ENCODE peak calls at places on chromosomes 3 and 15, in four cellular contexts. One of them, this sample, is unnamed.

GRCh38 chr3:126365351-126366274 is 8.4 kb upstream of the KLF15 start:
- DNase-seq in K562: no peak
- DNase-seq in HCT116: no peak
- DNase-seq in A549: no peak
- DNase-seq in this sample: no peak

GRCh38 chr15:65980824-65981456 is 111.6 kb downstream of the RAB11A start:
- DNase-seq in K562: peak; percentile 62
- DNase-seq in HCT116: peak; percentile 56
- DNase-seq in A549: peak; percentile 95
- DNase-seq in this sample: peak; percentile 60

GRCh38 chr15:67096536-67097294 is 31.3 kb downstream of the SMAD3 start:
- DNase-seq in A549: no peak
- DNase-seq in K562: no peak
- DNase-seq in HCT116: no peak
- DNase-seq in this sample: peak; percentile 51

GRCh38 chr3:177615015-177615414 is 417.7 kb upstream of the TBL1XR1 start:
- DNase-seq in HCT116: no peak
- DNase-seq in K562: peak; percentile 34
- DNase-seq in A549: no peak
- DNase-seq in this sample: peak; percentile 81

GRCh38 chr3:38139652-38140051 is 1.2 kb downstream of the MYD88 start:
- DNase-seq in K562: no peak
- DNase-seq in A549: no peak
- DNase-seq in HCT116: no peak
- DNase-seq in this sample: no peak

GRCh38 chr3:104032283-104032682 is 1334.4 kb upstream of the ALCAM start:
- DNase-seq in K562: no peak
- DNase-seq in A549: no peak
- DNase-seq in HCT116: no peak
- DNase-seq in this sample: no peak

GRCh38 chr15:100042558-100042957 is 299.2 kb downstream of the ADAMTS17 start:
- DNase-seq in A549: no peak
- DNase-seq in K562: no peak
- DNase-seq in HCT116: no peak
- DNase-seq in this sample: peak; percentile 48

GRCh38 chr3:47010910-47011309 is 31.4 kb downstream of the NBEAL2 start:
- DNase-seq in A549: no peak
- DNase-seq in K562: no peak
- DNase-seq in HCT116: no peak
- DNase-seq in this sample: no peak

GRCh38 chr3:32606277-32606676 is 35.6 kb upstream of the DYNC1LI1 start:
- DNase-seq in A549: no peak
- DNase-seq in K562: no peak
- DNase-seq in HCT116: no peak
- DNase-seq in this sample: no peak

GRCh38 chr3:33722626-33723370 is 4.7 kb upstream of the CLASP2 start:
- DNase-seq in K562: no peak
- DNase-seq in HCT116: no peak
- DNase-seq in A549: no peak
- DNase-seq in this sample: no peak

GRCh38 chr3:127387556-127388153 is 99.8 kb upstream of the PRR20G start:
- DNase-seq in A549: no peak
- DNase-seq in K562: no peak
- DNase-seq in HCT116: no peak
- DNase-seq in this sample: no peak

GRCh38 chr3:48428088-48428862 is 1.6 kb downstream of the PLXNB1 start:
- DNase-seq in A549: peak; percentile 80
- DNase-seq in HCT116: no peak
- DNase-seq in K562: no peak
- DNase-seq in this sample: no peak
- TF ChIP-seq POLR2A in A549: no peak
- TF ChIP-seq POLR2A in HCT116: no peak
- TF ChIP-seq POLR2A in K562: no peak
- TF ChIP-seq POLR2A in this sample: no peak

DNA sequence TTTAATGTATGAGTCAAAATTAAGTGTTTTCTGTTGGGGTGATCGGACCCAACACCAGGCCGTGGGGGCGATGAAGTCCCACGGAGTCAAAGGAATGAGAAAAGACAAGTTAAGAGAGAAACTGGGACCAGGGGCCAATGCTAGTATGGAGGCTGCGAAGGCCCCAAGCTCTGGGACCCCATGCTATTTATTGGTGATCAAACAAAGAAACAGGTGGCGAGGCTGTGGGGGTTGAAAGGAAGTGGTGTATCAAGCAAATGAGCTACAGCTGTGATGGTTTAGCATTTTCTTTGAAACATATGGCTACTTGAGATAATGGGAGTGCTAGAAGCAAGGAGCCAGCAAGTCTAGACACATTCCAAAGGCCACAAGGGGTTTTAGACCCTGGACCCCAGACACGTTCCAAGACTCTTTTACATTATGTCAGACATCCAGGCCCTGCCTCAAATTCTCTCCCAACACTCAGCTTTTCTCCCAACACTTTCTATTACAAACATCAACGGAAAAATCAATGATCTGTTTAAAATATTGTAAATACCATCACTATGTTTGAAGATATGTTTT is 56.0 kb upstream of the SNRPN start:
- DNase-seq in K562: no peak
- DNase-seq in A549: no peak
- DNase-seq in HCT116: no peak
- DNase-seq in this sample: no peak
- TF ChIP-seq MAX in K562: no peak
- TF ChIP-seq MAX in A549: no peak
- TF ChIP-seq MAX in HCT116: no peak
- TF ChIP-seq MAX in this sample: no peak

GRCh38 chr3:142272200-142272891 is 47.0 kb upstream of the GK5 start:
- DNase-seq in HCT116: no peak
- DNase-seq in K562: no peak
- DNase-seq in A549: no peak
- DNase-seq in this sample: no peak

GRCh38 chr3:142269777-142270176 is 44.4 kb upstream of the GK5 start:
- DNase-seq in HCT116: no peak
- DNase-seq in K562: no peak
- DNase-seq in A549: no peak
- DNase-seq in this sample: no peak

GRCh38 chr3:142267269-142267668 is 41.9 kb upstream of the GK5 start:
- DNase-seq in K562: no peak
- DNase-seq in A549: no peak
- DNase-seq in HCT116: no peak
- DNase-seq in this sample: no peak

GRCh38 chr3:142273501-142273900 is 48.1 kb upstream of the GK5 start:
- DNase-seq in HCT116: no peak
- DNase-seq in A549: no peak
- DNase-seq in K562: no peak
- DNase-seq in this sample: no peak

GRCh38 chr3:142270407-142270806 is 45.0 kb upstream of the GK5 start:
- DNase-seq in A549: no peak
- DNase-seq in HCT116: no peak
- DNase-seq in K562: no peak
- DNase-seq in this sample: peak; percentile 78
- TF ChIP-seq CTCF in A549: no peak
- TF ChIP-seq CTCF in HCT116: no peak
- TF ChIP-seq CTCF in K562: peak; percentile 19
- TF ChIP-seq CTCF in this sample: no peak

GRCh38 chr15:40252438-40253178 is 13.7 kb downstream of the PAK6 start:
- DNase-seq in HCT116: peak; percentile 42
- DNase-seq in K562: no peak
- DNase-seq in A549: no peak
- DNase-seq in this sample: no peak
- TF ChIP-seq POLR2A in HCT116: peak; percentile 41
- TF ChIP-seq POLR2A in K562: no peak
- TF ChIP-seq POLR2A in A549: no peak
- TF ChIP-seq POLR2A in this sample: no peak

GRCh38 chr3:71703796-71704195 is 21.4 kb downstream of the EIF4E3 start:
- DNase-seq in HCT116: no peak
- DNase-seq in K562: no peak
- DNase-seq in A549: no peak
- DNase-seq in this sample: no peak
- TF ChIP-seq MAX in HCT116: no peak
- TF ChIP-seq MAX in K562: no peak
- TF ChIP-seq MAX in A549: no peak
- TF ChIP-seq MAX in this sample: no peak

DNA sequence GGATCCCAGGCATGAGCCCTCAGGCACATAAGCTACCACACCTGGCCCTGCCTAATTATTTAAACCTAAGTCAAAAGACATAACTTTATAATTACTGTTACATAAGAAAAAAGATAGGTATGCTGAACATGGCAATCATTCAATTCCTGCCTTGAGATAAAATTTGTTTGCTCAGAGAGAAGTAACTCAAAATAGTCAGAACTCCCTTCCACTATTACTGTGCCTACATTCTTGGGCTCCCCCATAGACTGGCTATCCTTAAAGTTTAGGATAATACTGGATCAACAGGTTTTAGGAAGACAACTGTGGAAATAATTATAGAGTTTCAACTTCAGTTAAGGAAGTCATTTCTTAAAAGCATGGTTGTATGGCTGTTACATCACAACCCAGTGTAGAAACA is 9.9 kb downstream of the WDR53 start:
- DNase-seq in A549: no peak
- DNase-seq in HCT116: no peak
- DNase-seq in K562: no peak
- DNase-seq in this sample: no peak
- TF ChIP-seq CTCF in A549: no peak
- TF ChIP-seq CTCF in HCT116: no peak
- TF ChIP-seq CTCF in K562: no peak
- TF ChIP-seq CTCF in this sample: no peak

GRCh38 chr15:85412956-85413854 is 32.8 kb downstream of the AKAP13 start:
- DNase-seq in HCT116: peak; percentile 88
- DNase-seq in A549: peak; percentile 98
- DNase-seq in K562: no peak
- DNase-seq in this sample: peak; percentile 90
- TF ChIP-seq POLR2A in HCT116: no peak
- TF ChIP-seq POLR2A in A549: no peak
- TF ChIP-seq POLR2A in K562: no peak
- TF ChIP-seq POLR2A in this sample: no peak

GRCh38 chr3:42847731-42848130 is 27.9 kb downstream of the CYP8B1 start:
- DNase-seq in K562: no peak
- DNase-seq in HCT116: no peak
- DNase-seq in A549: no peak
- DNase-seq in this sample: no peak
- TF ChIP-seq MAX in K562: no peak
- TF ChIP-seq MAX in HCT116: no peak
- TF ChIP-seq MAX in A549: no peak
- TF ChIP-seq MAX in this sample: no peak

DNA sequence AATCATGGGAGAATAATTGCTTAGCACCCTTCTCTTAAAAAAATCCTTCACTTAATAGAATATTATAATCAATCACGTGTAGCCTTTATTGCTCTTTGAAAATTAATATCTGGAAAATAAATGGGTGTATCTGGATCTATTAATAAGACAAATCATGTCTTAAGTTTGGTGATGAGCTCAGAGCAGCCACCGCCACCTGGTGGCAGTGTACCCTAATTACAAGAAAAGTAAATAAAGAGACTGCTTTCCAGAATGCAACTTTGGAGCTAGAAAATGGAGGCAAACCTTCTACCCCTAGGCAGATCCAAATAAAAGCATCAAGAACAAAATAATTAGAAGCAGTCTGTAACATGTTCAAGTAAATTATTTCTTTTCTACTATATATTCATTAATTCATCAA is 43.5 kb downstream of the EPHB1 start:
- DNase-seq in HCT116: no peak
- DNase-seq in A549: no peak
- DNase-seq in K562: peak; percentile 15
- DNase-seq in this sample: peak; percentile 19
- TF ChIP-seq CTCF in HCT116: peak; percentile 60
- TF ChIP-seq CTCF in A549: peak; percentile 8
- TF ChIP-seq CTCF in K562: no peak
- TF ChIP-seq CTCF in this sample: peak; percentile 46

DNA sequence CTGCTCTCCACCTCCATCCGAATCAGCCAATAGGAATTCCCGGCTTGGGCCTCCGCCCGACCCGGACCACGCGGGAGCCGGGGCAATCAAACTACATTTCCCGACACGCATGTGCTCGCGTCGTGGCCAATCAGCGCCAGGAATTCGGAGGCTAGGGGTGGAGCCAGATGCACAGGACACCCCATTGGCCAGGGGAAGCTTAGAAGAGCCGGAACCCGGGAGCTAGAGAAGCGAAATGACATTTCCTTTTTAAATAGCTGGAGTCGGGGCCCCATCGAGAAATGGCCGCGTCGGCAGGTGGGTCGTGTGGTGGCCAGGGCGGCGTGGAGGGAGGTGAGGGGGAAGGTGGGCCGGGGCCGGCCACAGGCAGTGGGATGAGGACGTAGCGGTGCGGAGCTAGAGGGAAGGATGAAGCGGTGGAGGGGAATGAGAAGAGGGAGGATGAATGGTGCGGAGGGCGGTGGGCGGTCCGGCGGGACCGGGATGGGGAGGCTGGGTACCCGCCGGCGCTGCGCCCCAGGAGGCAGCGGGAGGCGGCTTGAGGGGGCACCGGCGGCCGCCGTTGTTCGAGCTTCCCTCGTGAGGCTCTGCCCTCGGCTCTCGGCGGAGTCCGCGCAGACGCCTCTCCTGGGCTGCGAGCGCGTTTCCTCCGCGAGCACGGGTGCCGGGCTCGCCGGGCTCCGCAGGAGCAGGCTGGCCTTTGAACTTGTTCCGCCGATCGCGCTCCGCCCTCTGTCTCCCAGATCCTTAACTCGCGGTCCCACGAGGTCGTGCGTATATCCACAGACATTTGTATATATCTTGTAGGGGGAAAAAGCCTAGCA is at the start of gene KBTBD8:
- DNase-seq in HCT116: peak; percentile 96
- DNase-seq in A549: peak; percentile 91
- DNase-seq in K562: peak; percentile 98
- DNase-seq in this sample: peak; percentile 98
- TF ChIP-seq POLR2A in HCT116: no peak
- TF ChIP-seq POLR2A in A549: peak; percentile 25
- TF ChIP-seq POLR2A in K562: peak; percentile 76
- TF ChIP-seq POLR2A in this sample: peak; percentile 34